ENCODE peak calls at places on chromosomes 13 and 19, in four cellular contexts. One of them, this sample, is unnamed.

GRCh38 chr13:26412263-26412662 is 145.2 kb upstream of the WASF3 start:
- DNase-seq in H9: no peak
- DNase-seq in H1: no peak
- DNase-seq in IMR-90: no peak
- DNase-seq in this sample: no peak

GRCh38 chr13:100773923-100774641 is 99.5 kb upstream of the TMTC4 start:
- DNase-seq in H9: no peak
- DNase-seq in H1: no peak
- DNase-seq in IMR-90: no peak
- DNase-seq in this sample: peak

GRCh38 chr13:28743499-28744083 is 24.8 kb upstream of the SLC46A3 start:
- DNase-seq in H9: no peak
- DNase-seq in H1: peak
- DNase-seq in IMR-90: no peak
- DNase-seq in this sample: no peak

GRCh38 chr13:48411281-48412099 is 1.4 kb downstream of the LPAR6 start:
- DNase-seq in H9: no peak
- DNase-seq in H1: no peak
- DNase-seq in IMR-90: peak
- DNase-seq in this sample: peak

GRCh38 chr13:50911051-50911690 is 1.6 kb downstream of the RNASEH2B start:
- DNase-seq in H9: no peak
- DNase-seq in H1: no peak
- DNase-seq in IMR-90: no peak
- DNase-seq in this sample: no peak

GRCh38 chr19:44653977-44654784 is 10.5 kb downstream of the PVR start:
- DNase-seq in H9: peak
- DNase-seq in H1: peak
- DNase-seq in IMR-90: peak
- DNase-seq in this sample: peak

GRCh38 chr13:111304603-111305289 is 15.7 kb upstream of the TEX29 start:
- DNase-seq in H9: no peak
- DNase-seq in H1: no peak
- DNase-seq in IMR-90: no peak
- DNase-seq in this sample: no peak

GRCh38 chr13:72959643-72960042 is 99.2 kb upstream of the KLF5 start:
- DNase-seq in H9: no peak
- DNase-seq in H1: no peak
- DNase-seq in IMR-90: peak
- DNase-seq in this sample: no peak

GRCh38 chr13:49453465-49453864 is 9.4 kb downstream of the SETDB2 start:
- DNase-seq in H9: no peak
- DNase-seq in H1: no peak
- DNase-seq in IMR-90: no peak
- DNase-seq in this sample: no peak

GRCh38 chr13:113178070-113178895 is 19.8 kb downstream of the PROZ start:
- DNase-seq in H9: no peak
- DNase-seq in H1: no peak
- DNase-seq in IMR-90: peak
- DNase-seq in this sample: peak

GRCh38 chr19:48194041-48194871 is 23.8 kb downstream of the ZSWIM9 start:
- DNase-seq in H9: peak
- DNase-seq in H1: peak
- DNase-seq in IMR-90: peak
- DNase-seq in this sample: peak

GRCh38 chr13:59843040-59843439 is 320.7 kb downstream of the DIAPH3 start:
- DNase-seq in H9: no peak
- DNase-seq in H1: no peak
- DNase-seq in IMR-90: no peak
- DNase-seq in this sample: peak

GRCh38 chr13:99992912-99993311 is 11.3 kb downstream of the ZIC2 start:
- DNase-seq in H9: no peak
- DNase-seq in H1: no peak
- DNase-seq in IMR-90: no peak
- DNase-seq in this sample: no peak

GRCh38 chr19:34282611-34283519 is 28.5 kb downstream of the GARRE1 start:
- DNase-seq in H9: no peak
- DNase-seq in H1: no peak
- DNase-seq in IMR-90: no peak
- DNase-seq in this sample: no peak

GRCh38 chr19:18783958-18784785 is 6.9 kb downstream of the COMP start:
- DNase-seq in H9: no peak
- DNase-seq in H1: no peak
- DNase-seq in IMR-90: no peak
- DNase-seq in this sample: no peak

GRCh38 chr19:37635076-37636056 is 19.9 kb downstream of the ZFP30 start:
- DNase-seq in H9: no peak
- DNase-seq in H1: no peak
- DNase-seq in IMR-90: no peak
- DNase-seq in this sample: peak

GRCh38 chr13:23516706-23517105 is 53.5 kb upstream of the TNFRSF19 start:
- DNase-seq in H9: no peak
- DNase-seq in H1: no peak
- DNase-seq in IMR-90: peak
- DNase-seq in this sample: no peak

GRCh38 chr19:18427080-18427751 is 8.0 kb downstream of the SSBP4 start:
- DNase-seq in H9: no peak
- DNase-seq in H1: no peak
- DNase-seq in IMR-90: no peak
- DNase-seq in this sample: no peak

GRCh38 chr19:6739884-6740588 is 556 bp downstream of the TRIP10 start:
- DNase-seq in H9: peak
- DNase-seq in H1: peak
- DNase-seq in IMR-90: no peak
- DNase-seq in this sample: peak

GRCh38 chr19:6476155-6476895 is 5.3 kb downstream of the DENND1C start:
- DNase-seq in H9: peak
- DNase-seq in H1: peak
- DNase-seq in IMR-90: peak
- DNase-seq in this sample: peak

GRCh38 chr19:800360-801029 is 3.2 kb downstream of the PTBP1 start:
- DNase-seq in H9: no peak
- DNase-seq in H1: no peak
- DNase-seq in IMR-90: no peak
- DNase-seq in this sample: no peak

GRCh38 chr19:13208964-13209796 is 59.0 kb downstream of the IER2 start:
- DNase-seq in H9: peak
- DNase-seq in H1: peak
- DNase-seq in IMR-90: no peak
- DNase-seq in this sample: no peak

DNA sequence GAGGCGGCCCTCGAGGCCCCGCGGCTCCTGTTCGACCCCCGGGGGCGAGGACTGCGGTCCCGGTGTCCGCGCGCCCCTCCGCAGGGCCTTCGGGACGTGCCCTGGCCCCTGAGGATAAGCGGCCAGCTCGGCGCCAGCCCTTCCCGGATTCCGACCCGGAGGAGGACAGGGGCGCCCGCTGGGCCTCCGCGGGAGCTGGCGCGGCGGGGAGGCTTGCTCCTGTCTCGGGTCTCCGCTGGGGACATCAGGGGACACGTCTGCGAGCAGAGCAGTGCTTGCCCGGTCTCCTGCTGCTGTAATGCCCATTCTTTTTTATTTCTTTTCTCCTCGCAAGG is 828 bp downstream of the B3GLCT start:
- DNase-seq in H9: peak
- DNase-seq in H1: peak
- DNase-seq in IMR-90: no peak
- DNase-seq in this sample: peak
- H2BK120ac ChIP-seq in H9: no peak
- H2BK120ac ChIP-seq in H1: no peak
- H2BK120ac ChIP-seq in IMR-90: peak
- H2BK120ac ChIP-seq in this sample: peak

DNA sequence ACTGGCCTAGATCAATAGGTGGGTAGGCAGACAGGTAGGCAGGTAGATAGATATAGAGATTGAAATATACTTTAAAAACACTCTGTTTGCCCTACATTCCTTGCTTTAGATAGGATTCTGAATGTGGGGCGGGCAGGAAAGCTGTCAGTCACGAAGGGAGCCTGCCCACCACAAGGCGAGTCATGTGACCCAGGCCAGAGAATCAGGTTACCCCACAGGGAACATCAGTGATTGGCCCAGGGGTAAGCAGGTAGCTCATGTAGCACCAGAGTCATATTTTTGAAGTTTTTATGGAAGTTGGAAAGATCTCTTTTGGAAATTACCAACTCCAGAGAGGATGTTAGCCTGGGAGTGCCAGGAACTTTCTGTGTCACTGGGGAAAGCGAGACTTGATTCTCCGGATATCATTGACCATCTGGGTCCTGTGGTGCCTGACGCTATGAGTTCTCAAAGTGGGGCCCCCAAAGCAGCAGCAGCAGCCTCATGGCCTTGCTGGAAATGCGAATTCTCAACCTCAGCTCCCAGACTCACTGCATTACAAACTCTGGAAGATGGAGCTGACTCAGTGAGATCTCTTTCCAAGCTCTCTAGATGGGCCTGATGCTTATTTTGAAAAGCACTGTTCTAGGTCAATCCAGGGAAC is 60.3 kb downstream of the IRS2 start:
- DNase-seq in H9: no peak
- DNase-seq in H1: no peak
- DNase-seq in IMR-90: no peak
- DNase-seq in this sample: no peak
- H3K56ac ChIP-seq in H9: no peak
- H3K56ac ChIP-seq in H1: no peak
- H3K56ac ChIP-seq in IMR-90: no peak
- H3K56ac ChIP-seq in this sample: no peak

GRCh38 chr13:106295971-106296370 is 239.5 kb downstream of the EFNB2 start:
- DNase-seq in H9: no peak
- DNase-seq in H1: no peak
- DNase-seq in IMR-90: no peak
- DNase-seq in this sample: no peak
- H4K5ac ChIP-seq in H9: no peak
- H4K5ac ChIP-seq in H1: no peak
- H4K5ac ChIP-seq in IMR-90: no peak
- H4K5ac ChIP-seq in this sample: no peak

GRCh38 chr13:98493035-98493401 is 83.9 kb downstream of the STK24 start:
- DNase-seq in H9: no peak
- DNase-seq in H1: no peak
- DNase-seq in IMR-90: no peak
- DNase-seq in this sample: no peak

GRCh38 chr13:98495627-98496238 is 81.2 kb downstream of the STK24 start:
- DNase-seq in H9: no peak
- DNase-seq in H1: no peak
- DNase-seq in IMR-90: no peak
- DNase-seq in this sample: no peak

GRCh38 chr13:98494769-98495168 is 82.1 kb downstream of the STK24 start:
- DNase-seq in H9: no peak
- DNase-seq in H1: no peak
- DNase-seq in IMR-90: no peak
- DNase-seq in this sample: no peak

GRCh38 chr13:98496966-98497365 is 79.9 kb downstream of the STK24 start:
- DNase-seq in H9: no peak
- DNase-seq in H1: no peak
- DNase-seq in IMR-90: no peak
- DNase-seq in this sample: no peak

DNA sequence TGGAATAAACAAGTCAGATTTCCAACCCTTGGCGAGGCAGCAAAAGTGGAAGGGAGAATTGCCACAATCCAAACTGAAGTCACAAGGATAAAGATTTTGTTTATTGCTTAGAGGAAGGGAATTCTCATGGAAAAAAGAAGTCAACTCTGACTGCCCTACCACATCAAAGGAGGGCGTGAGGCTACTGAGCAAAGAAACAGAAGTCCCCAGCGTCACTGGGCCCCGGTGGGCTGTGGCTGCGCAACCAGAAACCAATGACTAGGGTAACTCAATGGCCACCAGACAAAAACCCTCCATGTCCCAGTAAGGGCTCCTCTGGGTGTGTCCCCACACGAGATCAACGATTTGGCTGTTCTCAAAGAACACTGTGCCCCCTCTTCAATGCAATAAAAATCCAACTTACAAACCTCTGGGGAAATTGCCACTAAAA is 80.7 kb downstream of the STK24 start:
- DNase-seq in H9: no peak
- DNase-seq in H1: no peak
- DNase-seq in IMR-90: peak
- DNase-seq in this sample: no peak
- H2BK120ac ChIP-seq in H9: no peak
- H2BK120ac ChIP-seq in H1: no peak
- H2BK120ac ChIP-seq in IMR-90: no peak
- H2BK120ac ChIP-seq in this sample: no peak

DNA sequence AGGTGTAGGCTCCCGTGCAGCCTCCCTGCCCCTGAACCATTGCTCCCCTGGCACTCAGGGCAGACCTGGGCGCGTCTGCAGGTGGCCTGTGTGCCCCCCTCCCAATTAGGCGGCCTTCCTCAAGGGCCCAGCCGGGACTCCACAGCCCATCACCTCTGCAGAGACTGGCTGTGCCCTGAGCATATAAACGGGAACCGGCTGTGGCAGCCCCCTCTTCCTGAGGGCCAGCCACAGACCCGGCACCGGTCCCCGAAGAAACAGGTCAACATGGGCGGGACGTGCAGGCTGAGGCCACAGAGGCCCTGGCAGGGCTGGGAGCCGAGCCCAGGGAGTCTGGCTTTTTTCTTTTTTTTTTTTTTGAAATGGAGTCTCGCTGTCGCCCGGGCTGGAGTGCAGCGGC is 12.0 kb downstream of the PIAS4 start:
- DNase-seq in H9: no peak
- DNase-seq in H1: no peak
- DNase-seq in IMR-90: no peak
- DNase-seq in this sample: no peak
- H3K56ac ChIP-seq in H9: no peak
- H3K56ac ChIP-seq in H1: no peak
- H3K56ac ChIP-seq in IMR-90: no peak
- H3K56ac ChIP-seq in this sample: no peak

GRCh38 chr13:20567881-20568528 is 1.0 kb downstream of the IFT88 start:
- DNase-seq in H9: no peak
- DNase-seq in H1: no peak
- DNase-seq in IMR-90: no peak
- DNase-seq in this sample: no peak
- H4K5ac ChIP-seq in H9: no peak
- H4K5ac ChIP-seq in H1: no peak
- H4K5ac ChIP-seq in IMR-90: peak
- H4K5ac ChIP-seq in this sample: no peak